ENCODE peak calls at places on chromosomes 16 and 17, in ten cellular contexts. J is K562; E is GM23338; X is stimulated activated CD4-positive, alpha-beta T cell treated with anti-CD3 and anti-CD28 coated beads, Interleukin-2, amount 100 ng/mL, for 4 hours; C is SHP77; V is T-helper 2 cell; T is iris pigment epithelial cell; D is HT-29; G is nucleus accumbens; L is germinal center. A is an unnamed sample.

GRCh38 chr17:6576038-6576437 is 19.7 kb upstream of the PITPNM3 start:
- DNase-seq in J (no peak), E (no peak), X (no peak), C (no peak), V (no peak), T (no peak), D (no peak), G (no peak), L (no peak), A (no peak)

GRCh38 chr17:59494757-59495368 is 70.5 kb upstream of the DHX40 start:
- DNase-seq in J (no peak), E (no peak), X (no peak), C (no peak), V (no peak), T (no peak), D (no peak), G (no peak), L (no peak), A (no peak)

GRCh38 chr17:82737981-82738877 is 2.8 kb downstream of the FN3K start:
- DNase-seq in J (peak; percentile 81), E (no peak), X (no peak), C (peak; percentile 68), V (no peak), T (no peak), D (no peak), G (peak; percentile 90), L (no peak), A (peak; percentile 90)

GRCh38 chr16:4115209-4115940 is 867 bp downstream of the ADCY9 start:
- DNase-seq in J (peak; percentile 38), E (peak; percentile 71), X (peak; percentile 15), C (peak; percentile 35), V (peak; percentile 10), T (peak; percentile 84), D (no peak), G (peak; percentile 25), L (peak; percentile 57), A (no peak)

GRCh38 chr16:51103590-51103989 is 47.5 kb downstream of the SALL1 start:
- DNase-seq in J (no peak), E (no peak), X (no peak), C (no peak), V (no peak), T (no peak), D (no peak), G (no peak), L (no peak), A (no peak)

GRCh38 chr17:44375196-44376017 is 11.8 kb upstream of the FAM171A2 start:
- DNase-seq in J (no peak), E (peak; percentile 60), X (no peak), C (no peak), V (no peak), T (no peak), D (no peak), G (no peak), L (no peak), A (no peak)

GRCh38 chr17:17839792-17840707 is 3.3 kb upstream of the SREBF1 start:
- DNase-seq in J (peak; percentile 91), E (peak; percentile 96), X (peak; percentile 70), C (peak; percentile 94), V (peak; percentile 71), T (peak; percentile 88), D (peak; percentile 91), G (peak; percentile 87), L (peak; percentile 95), A (peak; percentile 88)

GRCh38 chr16:85412911-85413520 is 200.1 kb upstream of the GSE1 start:
- DNase-seq in J (no peak), E (no peak), X (no peak), C (no peak), V (peak; percentile 6), T (no peak), D (no peak), G (no peak), L (no peak), A (no peak)

GRCh38 chr16:88365244-88365865 is 17.4 kb upstream of the ZNF469 start:
- DNase-seq in J (no peak), E (no peak), X (no peak), C (no peak), V (no peak), T (no peak), D (peak; percentile 22), G (no peak), L (no peak), A (no peak)

GRCh38 chr17:51439395-51440229 is 179.3 kb downstream of the UTP18 start:
- DNase-seq in J (no peak), E (no peak), X (no peak), C (no peak), V (no peak), T (no peak), D (peak; percentile 74), G (no peak), L (no peak), A (no peak)

GRCh38 chr17:30950189-30950588 is 20.6 kb upstream of the RNF135 start:
- DNase-seq in J (no peak), E (no peak), X (no peak), C (no peak), V (no peak), T (no peak), D (no peak), G (no peak), L (no peak), A (no peak)

GRCh38 chr17:20938244-20938643 is 104.6 kb downstream of the USP22 start:
- DNase-seq in J (no peak), E (no peak), X (no peak), C (no peak), V (no peak), T (no peak), D (no peak), G (no peak), L (no peak), A (no peak)

GRCh38 chr16:55033225-55034156 is 102.8 kb downstream of the IRX5 start:
- DNase-seq in J (no peak), E (no peak), X (no peak), C (no peak), V (no peak), T (no peak), D (no peak), G (no peak), L (no peak), A (no peak)

GRCh38 chr17:37744961-37745800 is at the start of gene HNF1B:
- DNase-seq in J (no peak), E (peak; percentile 83), X (no peak), C (no peak), V (no peak), T (no peak), D (peak; percentile 92), G (no peak), L (peak; percentile 69), A (no peak)

GRCh38 chr17:37450090-37450489 is 39.6 kb upstream of the DUSP14 start:
- DNase-seq in J (no peak), E (no peak), X (no peak), C (no peak), V (no peak), T (peak; percentile 8), D (no peak), G (no peak), L (no peak), A (no peak)

GRCh38 chr17:29162909-29163341 is 17.3 kb downstream of the MYO18A start:
- DNase-seq in J (peak; percentile 95), E (no peak), X (no peak), C (no peak), V (no peak), T (no peak), D (no peak), G (no peak), L (no peak), A (no peak)

GRCh38 chr16:75491876-75492275 is 3.4 kb downstream of the CHST6 start:
- DNase-seq in J (no peak), E (peak; percentile 57), X (no peak), C (no peak), V (no peak), T (no peak), D (peak; percentile 36), G (peak; percentile 65), L (peak; percentile 18), A (peak; percentile 81)

GRCh38 chr17:17391575-17392370 is 85.0 kb upstream of the MED9 start:
- DNase-seq in J (peak; percentile 60), E (peak; percentile 22), X (peak; percentile 52), C (no peak), V (no peak), T (no peak), D (peak; percentile 3), G (no peak), L (no peak), A (no peak)

GRCh38 chr16:11400076-11400475 is 54.8 kb downstream of the RMI2 start:
- DNase-seq in J (no peak), E (no peak), X (no peak), C (no peak), V (no peak), T (no peak), D (no peak), G (no peak), L (no peak), A (no peak)

GRCh38 chr17:10183931-10184930 is 14.2 kb downstream of the GAS7 start:
- DNase-seq in J (no peak), E (peak; percentile 74), X (no peak), C (no peak), V (no peak), T (no peak), D (no peak), G (no peak), L (no peak), A (no peak)

GRCh38 chr17:79628861-79629547 is 18.2 kb upstream of the RBFOX3 start:
- DNase-seq in J (no peak), E (no peak), X (no peak), C (no peak), V (no peak), T (no peak), D (no peak), G (no peak), L (no peak), A (peak; percentile 15)

GRCh38 chr16:49631521-49632041 is 224.3 kb downstream of the ZNF423 start:
- DNase-seq in J (no peak), E (no peak), X (no peak), C (no peak), V (no peak), T (no peak), D (no peak), G (no peak), L (no peak), A (no peak)

GRCh38 chr17:82941021-82942001 is 101.5 kb upstream of the ZNF750 start:
- DNase-seq in J (no peak), E (no peak), X (no peak), C (no peak), V (no peak), T (no peak), D (no peak), G (no peak), L (no peak), A (peak; percentile 26)

GRCh38 chr17:43530303-43531081 is 15.6 kb downstream of the ETV4 start:
- DNase-seq in J (peak; percentile 89), E (peak; percentile 100), X (no peak), C (peak; percentile 98), V (no peak), T (peak; percentile 85), D (peak; percentile 85), G (no peak), L (no peak), A (no peak)

GRCh38 chr17:81664051-81664470 is 2.3 kb downstream of the OXLD1 start:
- DNase-seq in J (peak; percentile 32), E (no peak), X (no peak), C (no peak), V (no peak), T (no peak), D (no peak), G (no peak), L (no peak), A (no peak)

GRCh38 chr16:87635541-87636049 is 33.3 kb downstream of the JPH3 start:
- DNase-seq in J (peak; percentile 55), E (peak; percentile 61), X (peak; percentile 64), C (peak; percentile 49), V (peak; percentile 34), T (peak; percentile 12), D (peak; percentile 76), G (peak; percentile 36), L (peak; percentile 81), A (peak; percentile 70)

GRCh38 chr17:3848229-3848628 is 2.2 kb upstream of the NCBP3 start:
- DNase-seq in J (no peak), E (no peak), X (no peak), C (no peak), V (no peak), T (no peak), D (no peak), G (no peak), L (no peak), A (no peak)

GRCh38 chr17:15469260-15469659 is 1.8 kb upstream of the CDRT4 start:
- DNase-seq in J (no peak), E (no peak), X (no peak), C (peak; percentile 85), V (no peak), T (peak; percentile 63), D (no peak), G (no peak), L (no peak), A (no peak)

A was measured in dorsolateral prefrontal cortex.